ENCODE peak calls at places on chromosomes 11 and 22, in four cellular contexts. K is T47D, L is AG04450, Z is lower lobe of right lung. S is an unnamed sample.
A peak's percentile ranks its signal among the peaks of the same experiment; 100 is the strongest.

GRCh38 chr22:19111140-19111539 is 11.1 kb downstream of the DGCR2 start:
- DNase-seq in K (no peak), L (no peak), Z (no peak), S (no peak)

GRCh38 chr11:69129647-69130046 is 26.1 kb upstream of the SMIM38 start:
- DNase-seq in Z (no peak), K (no peak), L (no peak), S (no peak)

GRCh38 chr11:16603245-16603644 is 135.2 kb upstream of the C11orf58 start:
- DNase-seq in K (no peak), Z (no peak), L (no peak), S (no peak)

GRCh38 chr22:46569055-46569847 is 31.8 kb upstream of the CELSR1 start:
- DNase-seq in L (no peak), K (no peak), Z (peak; percentile 35), S (no peak)

GRCh38 chr22:39444247-39444800 is 12.5 kb upstream of the MGAT3 start:
- DNase-seq in K (no peak), Z (no peak), L (no peak), S (no peak)

GRCh38 chr11:35103366-35104194 is 35.4 kb upstream of the CD44 start:
- DNase-seq in Z (no peak), K (no peak), L (no peak), S (peak; percentile 48)

GRCh38 chr11:12687216-12687623 is 13.0 kb downstream of the TEAD1 start:
- DNase-seq in L (no peak), K (no peak), Z (no peak), S (no peak)

GRCh38 chr22:22463855-22464540 is 44.5 kb downstream of the ZNF280B start:
- DNase-seq in Z (no peak), K (peak; percentile 37), L (peak; percentile 34), S (peak; percentile 75)

GRCh38 chr11:119975561-119976152 is 162.3 kb downstream of the TRIM29 start:
- DNase-seq in K (no peak), L (no peak), Z (no peak), S (peak; percentile 95)

GRCh38 chr22:19631899-19632670 is 82.2 kb upstream of the SEPTIN5 start:
- DNase-seq in Z (no peak), L (peak; percentile 1), K (no peak), S (peak; percentile 76)

GRCh38 chr11:118715837-118716260 is 36.4 kb upstream of the TREH start:
- DNase-seq in Z (no peak), K (no peak), L (no peak), S (peak; percentile 47)

GRCh38 chr11:77101043-77101537 is 1.6 kb upstream of the OMP start:
- DNase-seq in K (no peak), Z (peak; percentile 5), L (no peak), S (peak; percentile 36)

GRCh38 chr22:46357186-46357500 is 21.6 kb downstream of the TRMU start:
- DNase-seq in L (no peak), Z (no peak), K (no peak), S (no peak)

GRCh38 chr22:50361688-50362087 is 18.6 kb downstream of the PPP6R2 start:
- DNase-seq in L (no peak), Z (no peak), K (no peak), S (no peak)

GRCh38 chr11:102914238-102915043 is 39.7 kb upstream of the MMP12 start:
- DNase-seq in K (peak; percentile 45), Z (no peak), L (peak; percentile 15), S (peak; percentile 22)

GRCh38 chr22:49052023-49052538 is 775.6 kb downstream of the BRD1 start:
- DNase-seq in L (no peak), K (no peak), Z (no peak), S (no peak)

GRCh38 chr11:47175746-47176327 is 842 bp downstream of the ARFGAP2 start:
- DNase-seq in K (no peak), L (no peak), Z (no peak), S (no peak)

GRCh38 chr11:6568191-6568918 is 35.1 kb downstream of the RRP8 start:
- DNase-seq in K (peak; percentile 64), L (peak; percentile 38), Z (no peak), S (no peak)

GRCh38 chr11:28566643-28567042 is 458.5 kb downstream of the METTL15 start:
- DNase-seq in K (no peak), L (peak; percentile 92), Z (peak; percentile 37), S (no peak)

GRCh38 chr11:120835601-120836228 is 188.2 kb upstream of the TBCEL start:
- DNase-seq in Z (no peak), K (no peak), L (no peak), S (no peak)

GRCh38 chr11:29306527-29306926 is 710.3 kb downstream of the KCNA4 start:
- DNase-seq in L (peak; percentile 70), Z (no peak), K (no peak), S (no peak)

GRCh38 chr11:63177872-63178271 is 33.9 kb upstream of the SLC22A24 start:
- DNase-seq in L (no peak), K (no peak), Z (no peak), S (no peak)